ENCODE peak calls at places on chromosomes 11 and 22, in ten cellular contexts. One of them, this sample, is unnamed.

GRCh38 chr22:20438678-20439492 is 1.3 kb upstream of the SCARF2 start:
- DNase-seq in lower lobe of right lung: peak; percentile 47
- DNase-seq in psoas muscle: peak; percentile 58
- DNase-seq in prostate gland: no peak
- DNase-seq in upper lobe of right lung: peak; percentile 64
- DNase-seq in testis: no peak
- DNase-seq in adrenal gland: no peak
- DNase-seq in right atrium auricular region: no peak
- DNase-seq in GM23338: peak; percentile 65
- DNase-seq in neural progenitor cell: peak; percentile 42
- DNase-seq in this sample: peak; percentile 50

GRCh38 chr11:56093008-56093407 is at the start of gene OR8I2:
- DNase-seq in psoas muscle: no peak
- DNase-seq in prostate gland: no peak
- DNase-seq in testis: no peak
- DNase-seq in neural progenitor cell: no peak
- DNase-seq in GM23338: no peak
- DNase-seq in upper lobe of right lung: no peak
- DNase-seq in lower lobe of right lung: no peak
- DNase-seq in right atrium auricular region: no peak
- DNase-seq in adrenal gland: no peak
- DNase-seq in this sample: no peak

GRCh38 chr22:47071812-47072641 is 309.6 kb downstream of the TBC1D22A start:
- DNase-seq in psoas muscle: no peak
- DNase-seq in lower lobe of right lung: no peak
- DNase-seq in neural progenitor cell: no peak
- DNase-seq in right atrium auricular region: no peak
- DNase-seq in adrenal gland: no peak
- DNase-seq in prostate gland: no peak
- DNase-seq in upper lobe of right lung: no peak
- DNase-seq in testis: no peak
- DNase-seq in GM23338: no peak
- DNase-seq in this sample: no peak

GRCh38 chr11:46588915-46589314 is 4.9 kb downstream of the AMBRA1 start:
- DNase-seq in psoas muscle: no peak
- DNase-seq in prostate gland: no peak
- DNase-seq in lower lobe of right lung: no peak
- DNase-seq in testis: no peak
- DNase-seq in right atrium auricular region: no peak
- DNase-seq in upper lobe of right lung: no peak
- DNase-seq in neural progenitor cell: no peak
- DNase-seq in GM23338: no peak
- DNase-seq in adrenal gland: no peak
- DNase-seq in this sample: no peak

GRCh38 chr11:8871283-8871775 is 39.7 kb upstream of the AKIP1 start:
- DNase-seq in testis: peak; percentile 86
- DNase-seq in right atrium auricular region: peak; percentile 79
- DNase-seq in prostate gland: peak; percentile 37
- DNase-seq in neural progenitor cell: peak; percentile 87
- DNase-seq in upper lobe of right lung: peak; percentile 69
- DNase-seq in adrenal gland: peak; percentile 60
- DNase-seq in GM23338: peak; percentile 84
- DNase-seq in psoas muscle: peak; percentile 70
- DNase-seq in lower lobe of right lung: peak; percentile 48
- DNase-seq in this sample: peak; percentile 74

GRCh38 chr11:128328955-128329551 is 258.3 kb downstream of the ETS1 start:
- DNase-seq in GM23338: no peak
- DNase-seq in prostate gland: no peak
- DNase-seq in testis: no peak
- DNase-seq in psoas muscle: no peak
- DNase-seq in lower lobe of right lung: no peak
- DNase-seq in upper lobe of right lung: no peak
- DNase-seq in neural progenitor cell: no peak
- DNase-seq in right atrium auricular region: no peak
- DNase-seq in adrenal gland: peak; percentile 22
- DNase-seq in this sample: no peak

GRCh38 chr11:120579601-120580000 is 68.1 kb downstream of the GRIK4 start:
- DNase-seq in prostate gland: no peak
- DNase-seq in right atrium auricular region: no peak
- DNase-seq in lower lobe of right lung: peak; percentile 7
- DNase-seq in adrenal gland: no peak
- DNase-seq in psoas muscle: no peak
- DNase-seq in neural progenitor cell: no peak
- DNase-seq in upper lobe of right lung: no peak
- DNase-seq in GM23338: no peak
- DNase-seq in testis: no peak
- DNase-seq in this sample: no peak

GRCh38 chr11:128297111-128297651 is 290.2 kb downstream of the ETS1 start:
- DNase-seq in prostate gland: no peak
- DNase-seq in lower lobe of right lung: no peak
- DNase-seq in testis: no peak
- DNase-seq in neural progenitor cell: no peak
- DNase-seq in psoas muscle: no peak
- DNase-seq in adrenal gland: no peak
- DNase-seq in GM23338: no peak
- DNase-seq in right atrium auricular region: no peak
- DNase-seq in upper lobe of right lung: no peak
- DNase-seq in this sample: no peak

GRCh38 chr11:75319035-75319877 is 32.2 kb downstream of the ARRB1 start:
- DNase-seq in GM23338: no peak
- DNase-seq in prostate gland: no peak
- DNase-seq in adrenal gland: no peak
- DNase-seq in neural progenitor cell: no peak
- DNase-seq in psoas muscle: peak; percentile 32
- DNase-seq in lower lobe of right lung: peak; percentile 47
- DNase-seq in right atrium auricular region: no peak
- DNase-seq in upper lobe of right lung: no peak
- DNase-seq in testis: no peak
- DNase-seq in this sample: no peak

GRCh38 chr11:20013346-20014066 is 146.8 kb downstream of the DBX1 start:
- DNase-seq in neural progenitor cell: no peak
- DNase-seq in right atrium auricular region: no peak
- DNase-seq in psoas muscle: peak; percentile 64
- DNase-seq in lower lobe of right lung: no peak
- DNase-seq in upper lobe of right lung: no peak
- DNase-seq in adrenal gland: no peak
- DNase-seq in testis: no peak
- DNase-seq in prostate gland: no peak
- DNase-seq in GM23338: no peak
- DNase-seq in this sample: peak; percentile 85

GRCh38 chr11:6437423-6437822 is 3.4 kb downstream of the HPX start:
- DNase-seq in GM23338: no peak
- DNase-seq in psoas muscle: no peak
- DNase-seq in lower lobe of right lung: no peak
- DNase-seq in testis: no peak
- DNase-seq in right atrium auricular region: no peak
- DNase-seq in neural progenitor cell: no peak
- DNase-seq in upper lobe of right lung: no peak
- DNase-seq in prostate gland: no peak
- DNase-seq in adrenal gland: no peak
- DNase-seq in this sample: no peak

GRCh38 chr11:1333091-1333772 is 23.8 kb upstream of the TOLLIP start:
- DNase-seq in lower lobe of right lung: no peak
- DNase-seq in right atrium auricular region: no peak
- DNase-seq in testis: no peak
- DNase-seq in neural progenitor cell: no peak
- DNase-seq in prostate gland: no peak
- DNase-seq in adrenal gland: no peak
- DNase-seq in upper lobe of right lung: no peak
- DNase-seq in psoas muscle: no peak
- DNase-seq in GM23338: no peak
- DNase-seq in this sample: no peak

GRCh38 chr11:1335811-1336761 is 26.7 kb upstream of the TOLLIP start:
- DNase-seq in upper lobe of right lung: no peak
- DNase-seq in adrenal gland: peak; percentile 49
- DNase-seq in GM23338: peak; percentile 87
- DNase-seq in testis: peak; percentile 69
- DNase-seq in psoas muscle: peak; percentile 92
- DNase-seq in neural progenitor cell: peak; percentile 96
- DNase-seq in lower lobe of right lung: peak; percentile 79
- DNase-seq in prostate gland: peak; percentile 43
- DNase-seq in right atrium auricular region: peak; percentile 92
- DNase-seq in this sample: peak; percentile 62

GRCh38 chr11:1336836-1337646 is 27.6 kb upstream of the TOLLIP start:
- DNase-seq in GM23338: peak; percentile 59
- DNase-seq in testis: no peak
- DNase-seq in lower lobe of right lung: peak; percentile 79
- DNase-seq in prostate gland: no peak
- DNase-seq in adrenal gland: peak; percentile 58
- DNase-seq in right atrium auricular region: no peak
- DNase-seq in neural progenitor cell: peak; percentile 69
- DNase-seq in upper lobe of right lung: peak; percentile 79
- DNase-seq in psoas muscle: peak; percentile 83
- DNase-seq in this sample: no peak

GRCh38 chr11:1333860-1334259 is 24.4 kb upstream of the TOLLIP start:
- DNase-seq in lower lobe of right lung: no peak
- DNase-seq in GM23338: no peak
- DNase-seq in neural progenitor cell: no peak
- DNase-seq in prostate gland: no peak
- DNase-seq in upper lobe of right lung: no peak
- DNase-seq in adrenal gland: no peak
- DNase-seq in psoas muscle: no peak
- DNase-seq in right atrium auricular region: no peak
- DNase-seq in testis: no peak
- DNase-seq in this sample: no peak

GRCh38 chr11:1335264-1335810 is 25.9 kb upstream of the TOLLIP start:
- DNase-seq in psoas muscle: peak; percentile 62
- DNase-seq in testis: no peak
- DNase-seq in GM23338: no peak
- DNase-seq in adrenal gland: no peak
- DNase-seq in prostate gland: no peak
- DNase-seq in lower lobe of right lung: no peak
- DNase-seq in right atrium auricular region: no peak
- DNase-seq in upper lobe of right lung: no peak
- DNase-seq in neural progenitor cell: no peak
- DNase-seq in this sample: no peak
- H3K4me3 ChIP-seq in psoas muscle: peak overlapping the region; percentile 64
- H3K4me3 ChIP-seq in testis: no peak overlapping the region
- H3K4me3 ChIP-seq in GM23338: peak overlapping the region; percentile 67
- H3K4me3 ChIP-seq in adrenal gland: no peak overlapping the region
- H3K4me3 ChIP-seq in prostate gland: peak overlapping the region; percentile 36
- H3K4me3 ChIP-seq in lower lobe of right lung: peak overlapping the region; percentile 54
- H3K4me3 ChIP-seq in right atrium auricular region: peak overlapping the region; percentile 30
- H3K4me3 ChIP-seq in upper lobe of right lung: peak overlapping the region; percentile 46
- H3K4me3 ChIP-seq in neural progenitor cell: peak overlapping the region; percentile 52
- H3K4me3 ChIP-seq in this sample: peak overlapping the region; percentile 38

DNA sequence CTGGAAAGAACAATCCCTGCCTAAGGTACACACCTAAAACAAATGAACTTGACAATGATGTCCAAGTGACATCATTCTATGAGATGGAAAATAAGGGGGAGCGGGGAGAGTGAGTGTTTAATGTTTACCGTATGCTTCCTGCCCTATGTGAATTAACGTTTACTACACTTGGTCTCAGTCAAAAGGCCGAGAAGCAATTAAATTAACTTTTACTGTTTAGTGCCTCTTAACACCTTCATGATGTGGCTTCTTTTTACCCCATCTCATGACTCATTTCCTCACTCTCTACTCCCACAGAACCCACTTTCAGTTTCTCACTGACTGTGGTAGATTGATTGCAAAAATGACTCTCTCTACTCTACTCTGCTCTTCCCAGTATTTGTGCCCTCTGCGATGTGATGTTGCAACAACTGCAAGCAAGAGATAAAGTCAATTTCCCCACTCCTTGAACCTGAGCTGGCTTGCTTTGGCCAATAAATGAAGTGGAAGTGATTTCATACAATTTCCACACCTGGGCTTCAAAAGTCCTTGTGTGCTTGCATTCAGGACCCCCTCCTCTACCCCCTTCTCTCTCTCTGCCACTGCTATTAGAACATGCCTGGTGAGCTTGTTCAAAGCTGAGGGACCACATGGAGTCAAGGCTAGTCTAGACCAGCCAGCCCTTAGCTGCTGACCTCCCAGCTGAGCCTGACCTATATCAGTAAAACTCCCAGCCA is 11.6 kb upstream of the ALKBH3 start:
- DNase-seq in neural progenitor cell: no peak
- DNase-seq in upper lobe of right lung: no peak
- DNase-seq in lower lobe of right lung: no peak
- DNase-seq in GM23338: no peak
- DNase-seq in prostate gland: peak; percentile 18
- DNase-seq in psoas muscle: no peak
- DNase-seq in testis: no peak
- DNase-seq in right atrium auricular region: no peak
- DNase-seq in adrenal gland: no peak
- DNase-seq in this sample: no peak
- H3K27ac ChIP-seq in neural progenitor cell: no peak overlapping the region
- H3K27ac ChIP-seq in upper lobe of right lung: peak overlapping the region; percentile 9
- H3K27ac ChIP-seq in lower lobe of right lung: no peak overlapping the region
- H3K27ac ChIP-seq in GM23338: no peak overlapping the region
- H3K27ac ChIP-seq in prostate gland: no peak overlapping the region
- H3K27ac ChIP-seq in psoas muscle: no peak overlapping the region
- H3K27ac ChIP-seq in testis: no peak overlapping the region
- H3K27ac ChIP-seq in right atrium auricular region: no peak overlapping the region
- H3K27ac ChIP-seq in adrenal gland: no peak overlapping the region
- H3K27ac ChIP-seq in this sample: no peak overlapping the region

DNA sequence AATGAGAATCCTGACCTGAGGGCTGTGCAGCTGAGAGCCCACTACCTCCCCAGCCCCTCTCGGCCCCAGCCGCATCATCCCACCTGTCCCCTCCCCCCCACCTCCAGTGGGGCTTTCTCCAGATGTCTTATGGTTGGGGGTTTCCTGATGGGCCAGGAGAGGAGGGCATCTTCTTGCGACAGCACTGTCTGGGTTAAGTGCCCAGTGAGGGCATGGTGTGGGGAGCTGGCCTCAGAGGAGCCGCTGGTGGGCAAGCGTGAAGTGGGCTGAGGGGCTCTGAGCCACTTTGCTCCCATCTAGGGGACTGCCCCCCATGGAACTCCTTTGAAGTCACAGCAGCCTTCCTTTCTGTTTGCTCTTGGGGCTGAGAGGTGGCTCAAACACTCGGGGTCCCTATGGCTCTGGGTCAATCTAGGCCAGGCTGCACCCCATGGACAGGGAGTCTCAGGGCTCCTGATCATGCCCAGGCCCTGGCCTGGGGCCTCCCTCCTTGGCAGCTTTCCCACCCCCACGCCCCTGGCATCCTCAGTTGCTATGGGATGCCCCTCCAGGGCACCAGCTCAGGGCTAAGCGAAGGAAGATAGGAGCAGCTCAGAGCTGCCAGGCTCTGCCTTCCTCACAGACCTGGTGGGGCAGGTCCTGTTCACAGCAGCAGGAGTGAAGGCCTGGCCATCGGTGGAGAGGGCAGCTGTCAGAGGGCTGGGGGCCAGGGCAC is 11.0 kb upstream of the MIEF1 start:
- DNase-seq in adrenal gland: no peak
- DNase-seq in lower lobe of right lung: peak; percentile 38
- DNase-seq in testis: no peak
- DNase-seq in GM23338: no peak
- DNase-seq in psoas muscle: no peak
- DNase-seq in right atrium auricular region: no peak
- DNase-seq in neural progenitor cell: no peak
- DNase-seq in upper lobe of right lung: no peak
- DNase-seq in prostate gland: no peak
- DNase-seq in this sample: no peak
- H3K4me3 ChIP-seq in adrenal gland: no peak overlapping the region
- H3K4me3 ChIP-seq in lower lobe of right lung: no peak overlapping the region
- H3K4me3 ChIP-seq in testis: no peak overlapping the region
- H3K4me3 ChIP-seq in GM23338: no peak overlapping the region
- H3K4me3 ChIP-seq in psoas muscle: no peak overlapping the region
- H3K4me3 ChIP-seq in right atrium auricular region: no peak overlapping the region
- H3K4me3 ChIP-seq in neural progenitor cell: no peak overlapping the region
- H3K4me3 ChIP-seq in upper lobe of right lung: no peak overlapping the region
- H3K4me3 ChIP-seq in prostate gland: no peak overlapping the region
- H3K4me3 ChIP-seq in this sample: no peak overlapping the region

GRCh38 chr11:16883179-16883578 is 131.0 kb downstream of the PLEKHA7 start:
- DNase-seq in GM23338: peak; percentile 51
- DNase-seq in neural progenitor cell: no peak
- DNase-seq in lower lobe of right lung: peak; percentile 40
- DNase-seq in psoas muscle: no peak
- DNase-seq in prostate gland: peak; percentile 61
- DNase-seq in upper lobe of right lung: no peak
- DNase-seq in right atrium auricular region: no peak
- DNase-seq in adrenal gland: no peak
- DNase-seq in testis: peak; percentile 42
- DNase-seq in this sample: no peak
- H3K27ac ChIP-seq in GM23338: no peak overlapping the region
- H3K27ac ChIP-seq in neural progenitor cell: no peak overlapping the region
- H3K27ac ChIP-seq in lower lobe of right lung: no peak overlapping the region
- H3K27ac ChIP-seq in psoas muscle: no peak overlapping the region
- H3K27ac ChIP-seq in prostate gland: no peak overlapping the region
- H3K27ac ChIP-seq in upper lobe of right lung: no peak overlapping the region
- H3K27ac ChIP-seq in right atrium auricular region: no peak overlapping the region
- H3K27ac ChIP-seq in adrenal gland: no peak overlapping the region
- H3K27ac ChIP-seq in testis: no peak overlapping the region
- H3K27ac ChIP-seq in this sample: no peak overlapping the region